ENCODE peak calls at places on chromosomes 16 and 17, in four cellular contexts. J, C, R and Z are unnamed samples.

GRCh38 chr16:30942421-30942796 is 6.5 kb upstream of the ORAI3 start:
- DNase-seq in R (no peak), C (no peak), J (no peak), Z (no peak)

GRCh38 chr17:80080081-80080480 is 21.3 kb upstream of the GAA start:
- DNase-seq in J (no peak), R (no peak), C (no peak), Z (no peak)

GRCh38 chr16:49901711-49902110 is 45.8 kb upstream of the ZNF423 start:
- DNase-seq in J (no peak), C (no peak), R (no peak), Z (no peak)

GRCh38 chr16:85614338-85615013 is 1.4 kb downstream of the GSE1 start:
- DNase-seq in J (no peak), R (no peak), C (peak), Z (no peak)

GRCh38 chr17:46818319-46818928 is at the start of gene WNT3:
- DNase-seq in R (no peak), C (peak), J (no peak), Z (no peak)

GRCh38 chr16:29321585-29321984 is 84.9 kb downstream of the NPIPB11 start:
- DNase-seq in R (peak), J (no peak), C (no peak), Z (no peak)

GRCh38 chr17:35597604-35598003 is 10.5 kb downstream of the AP2B1 start:
- DNase-seq in C (no peak), J (no peak), R (no peak), Z (no peak)

GRCh38 chr17:55710829-55711496 is 11.7 kb downstream of the TMEM100 start:
- DNase-seq in C (no peak), J (no peak), R (no peak), Z (no peak)

GRCh38 chr17:43579570-43580140 is 33.5 kb upstream of the ETV4 start:
- DNase-seq in J (no peak), C (no peak), R (peak), Z (no peak)

GRCh38 chr16:20675488-20676267 is 21.8 kb downstream of the ACSM1 start:
- DNase-seq in J (peak), C (no peak), R (peak), Z (no peak)

GRCh38 chr17:21286771-21287702 is 2.5 kb downstream of the MAP2K3 start:
- DNase-seq in J (no peak), R (peak), C (no peak), Z (no peak)

GRCh38 chr17:2084766-2085647 is 30.1 kb downstream of the HIC1 start:
- DNase-seq in C (no peak), J (no peak), R (peak), Z (no peak)

GRCh38 chr17:44219636-44220210 is at the start of gene UBTF:
- DNase-seq in J (no peak), R (peak), C (peak), Z (peak)

GRCh38 chr17:42571435-42572225 is 4.7 kb downstream of the MLX start:
- DNase-seq in R (no peak), C (no peak), J (no peak), Z (no peak)

GRCh38 chr16:30065943-30066881 is 652 bp downstream of the ALDOA start:
- DNase-seq in J (no peak), C (peak), R (no peak), Z (no peak)

GRCh38 chr16:6027733-6028132 is 930.1 kb upstream of the EEF2KMT start:
- DNase-seq in R (no peak), C (no peak), J (no peak), Z (no peak)

GRCh38 chr17:66507103-66507923 is 204.9 kb downstream of the PRKCA start:
- DNase-seq in R (peak), C (peak), J (no peak), Z (no peak)

GRCh38 chr16:66443269-66443652 is 16.2 kb downstream of the BEAN1 start:
- DNase-seq in J (no peak), R (no peak), C (no peak), Z (no peak)

GRCh38 chr17:60159479-60159866 is 9.7 kb downstream of the CA4 start:
- DNase-seq in C (no peak), R (no peak), J (no peak), Z (no peak)

GRCh38 chr16:21071741-21072140 is 78.9 kb downstream of the DNAH3 start:
- DNase-seq in R (no peak), C (no peak), J (no peak), Z (no peak)

GRCh38 chr17:36675786-36676185 is 74.4 kb downstream of the MRM1 start:
- DNase-seq in R (no peak), J (no peak), C (no peak), Z (no peak)

GRCh38 chr17:3667366-3668278 is 756 bp downstream of the TAX1BP3 start:
- DNase-seq in R (peak), C (peak), J (no peak), Z (peak)

GRCh38 chr17:45839442-45839841 is 5.2 kb upstream of the SPPL2C start:
- DNase-seq in C (no peak), J (no peak), R (no peak), Z (no peak)

GRCh38 chr17:28950752-28951427 is 428 bp downstream of the PHF12 start:
- DNase-seq in R (no peak), C (no peak), J (no peak), Z (no peak)

GRCh38 chr17:33277436-33278100 is 15.5 kb downstream of the ASIC2 start:
- DNase-seq in C (no peak), J (no peak), R (no peak), Z (no peak)

GRCh38 chr16:2770057-2770780 is 6.9 kb downstream of the ELOB start:
- DNase-seq in C (no peak), R (no peak), J (no peak), Z (no peak)

GRCh38 chr17:7523033-7523432 is 25.8 kb upstream of the TNFSF12 start:
- DNase-seq in R (peak), J (no peak), C (peak), Z (peak)

GRCh38 chr17:12549499-12549901 is 116.2 kb upstream of the MYOCD start:
- DNase-seq in C (no peak), R (no peak), J (no peak), Z (no peak)

GRCh38 chr17:28530250-28530649 is 22.2 kb downstream of the UNC119 start:
- DNase-seq in J (no peak), R (no peak), C (no peak), Z (no peak)

GRCh38 chr17:81647640-81648012 is 8.7 kb downstream of the PDE6G start:
- DNase-seq in C (peak), J (no peak), R (no peak), Z (no peak)

GRCh38 chr17:81644976-81645952 is 8.3 kb downstream of the TSPAN10 start:
- DNase-seq in J (no peak), R (no peak), C (peak), Z (no peak)

GRCh38 chr17:81648707-81649085 is 7.6 kb downstream of the PDE6G start:
- DNase-seq in J (no peak), C (no peak), R (no peak), Z (no peak)

GRCh38 chr17:81648013-81648706 is 8.2 kb downstream of the PDE6G start:
- DNase-seq in J (no peak), C (peak), R (no peak), Z (no peak)

GRCh38 chr17:81646869-81647600 is 9.3 kb downstream of the PDE6G start:
- DNase-seq in C (peak), J (no peak), R (no peak), Z (no peak)
- TF ChIP-seq TARDBP in C (no peak), J (no peak), R (no peak), Z (no peak)

DNA sequence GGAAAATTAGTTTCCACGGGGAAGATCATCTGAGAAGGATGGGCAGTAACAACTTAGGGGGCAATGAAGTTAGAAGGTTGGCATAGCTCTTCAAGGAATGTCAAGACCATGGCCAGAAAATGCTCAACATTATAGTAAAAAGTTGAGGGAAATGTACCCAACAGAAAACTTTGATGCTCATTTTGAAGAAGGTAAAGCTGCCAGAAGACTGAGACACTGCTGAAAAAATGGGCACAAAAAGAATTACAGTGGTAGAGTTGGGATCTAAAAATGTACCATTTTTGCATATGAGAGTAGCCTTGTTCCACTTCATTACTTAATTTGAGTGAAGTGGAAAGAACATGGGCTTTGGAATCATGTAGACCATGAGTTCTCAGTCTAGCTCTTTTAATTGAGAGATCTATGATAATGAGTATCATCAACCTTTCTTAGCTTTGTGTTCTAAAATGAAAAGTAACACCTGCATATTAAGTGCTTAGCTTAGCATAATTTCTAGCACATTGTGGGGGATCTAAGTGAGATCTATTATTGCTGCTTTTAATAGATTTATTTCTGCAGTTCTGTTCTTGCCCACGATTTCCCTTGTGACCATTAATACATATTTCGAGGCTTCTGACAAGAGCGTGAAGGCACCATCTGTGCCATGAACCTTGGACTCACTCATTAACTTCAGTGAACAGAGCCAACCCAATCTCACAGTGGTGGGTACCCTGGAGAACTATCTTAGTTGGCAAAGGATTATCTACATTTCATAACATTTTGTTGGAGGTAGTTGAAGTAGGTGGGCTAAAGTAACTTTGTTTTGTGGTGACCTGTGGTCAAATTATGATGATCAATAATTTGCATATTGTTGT is 3.0 kb downstream of the NACA2 start:
- DNase-seq in J (no peak), C (no peak), R (no peak), Z (no peak)
- TF ChIP-seq BHLHE40 in J (no peak), C (no peak), R (no peak), Z (no peak)

GRCh38 chr16:10256855-10257641 is 74.8 kb upstream of the GRIN2A start:
- DNase-seq in C (peak), J (peak), R (peak), Z (peak)
- TF ChIP-seq TARDBP in C (no peak), J (no peak), R (peak), Z (no peak)

GRCh38 chr17:75601057-75601987 is 13.7 kb downstream of the MYO15B start:
- DNase-seq in R (peak), C (peak), J (no peak), Z (peak)
- TF ChIP-seq BHLHE40 in R (no peak), C (no peak), J (no peak), Z (no peak)

DNA sequence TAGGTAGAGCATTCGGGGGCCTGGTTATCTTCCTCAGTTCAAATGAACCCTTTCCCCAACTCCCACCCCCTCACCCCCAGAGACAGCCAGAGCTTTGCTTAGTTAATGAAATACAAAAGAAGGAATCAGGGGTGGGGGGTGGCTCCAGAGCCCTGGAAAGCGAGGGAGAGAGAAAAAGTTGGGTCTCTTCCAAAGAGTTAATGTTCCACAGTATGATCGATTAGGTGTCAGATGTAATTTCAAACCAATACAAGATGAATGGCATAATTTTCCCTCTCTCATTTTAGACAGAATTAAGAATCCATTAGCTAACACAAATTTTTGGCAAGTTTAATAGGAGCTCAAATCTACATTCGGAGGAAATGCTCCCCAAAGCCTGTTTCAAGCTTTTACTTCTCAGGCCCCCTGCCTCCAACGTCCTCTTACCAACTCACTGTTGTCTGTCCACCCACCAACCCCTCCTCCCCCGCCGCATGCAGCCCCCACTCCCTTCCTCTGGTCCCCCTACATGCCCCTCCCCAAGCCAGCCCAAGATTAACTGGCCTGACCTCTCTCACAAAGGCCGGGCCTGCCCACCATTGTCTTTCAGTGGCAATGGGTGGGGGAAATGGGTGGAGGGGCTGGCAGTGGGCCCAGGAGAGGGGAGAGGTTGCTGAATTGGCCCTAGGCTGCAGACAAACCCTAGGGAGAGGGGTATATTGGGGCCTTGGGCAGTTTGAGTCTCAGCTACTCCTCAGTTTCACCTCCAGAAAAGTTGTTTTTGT is 28.2 kb downstream of the NEUROD2 start:
- DNase-seq in C (no peak), R (no peak), J (no peak), Z (no peak)
- TF ChIP-seq TARDBP in C (no peak), R (no peak), J (no peak), Z (no peak)

GRCh38 chr17:39666601-39667261 is 1.5 kb upstream of the PNMT start:
- DNase-seq in R (no peak), J (no peak), C (peak), Z (no peak)

GRCh38 chr17:39669897-39670735 is 1.9 kb downstream of the PNMT start:
- DNase-seq in J (no peak), R (no peak), C (no peak), Z (no peak)

GRCh38 chr17:39667262-39668140 is 752 bp upstream of the PNMT start:
- DNase-seq in J (no peak), C (peak), R (no peak), Z (no peak)

GRCh38 chr17:39666231-39666600 is 1.1 kb downstream of the TCAP start:
- DNase-seq in R (no peak), J (no peak), C (no peak), Z (no peak)

DNA sequence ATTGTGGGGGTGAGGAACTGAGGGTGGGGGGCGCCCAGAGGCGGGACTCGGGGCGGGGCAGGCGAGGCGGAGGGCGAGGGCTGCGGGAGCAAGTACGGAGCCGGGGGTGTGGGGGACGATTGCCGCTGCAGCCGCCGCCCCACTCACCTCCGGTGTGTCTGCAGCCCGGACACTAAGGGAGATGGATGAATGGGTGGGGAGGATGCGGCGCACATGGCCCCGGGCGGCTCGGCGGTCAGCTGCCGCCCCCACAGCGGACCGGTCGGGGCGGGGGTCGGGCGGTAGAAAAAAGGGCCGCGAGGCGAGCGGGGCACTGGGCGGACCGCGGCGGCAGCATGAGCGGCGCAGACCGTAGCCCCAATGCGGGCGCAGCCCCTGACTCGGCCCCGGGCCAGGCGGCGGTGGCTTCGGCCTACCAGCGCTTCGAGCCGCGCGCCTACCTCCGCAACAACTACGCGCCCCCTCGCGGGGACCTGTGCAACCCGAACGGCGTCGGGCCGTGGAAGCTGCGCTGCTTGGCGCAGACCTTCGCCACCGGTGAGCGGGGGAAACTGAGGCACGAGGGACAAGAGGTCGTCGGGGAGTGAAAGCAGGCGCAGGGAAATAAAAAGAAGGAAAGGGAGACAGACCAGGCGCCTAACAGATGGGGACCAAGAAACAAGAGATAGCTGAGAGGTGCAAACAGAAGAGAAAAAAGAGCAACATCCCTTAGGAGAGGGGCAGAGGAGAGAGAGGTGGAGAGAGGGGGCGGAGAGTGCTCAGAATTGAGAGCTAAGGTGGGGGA is at the start of gene PNMT:
- DNase-seq in R (peak), J (no peak), C (peak), Z (peak)
- TF ChIP-seq BHLHE40 in R (no peak), J (peak), C (no peak), Z (no peak)

DNA sequence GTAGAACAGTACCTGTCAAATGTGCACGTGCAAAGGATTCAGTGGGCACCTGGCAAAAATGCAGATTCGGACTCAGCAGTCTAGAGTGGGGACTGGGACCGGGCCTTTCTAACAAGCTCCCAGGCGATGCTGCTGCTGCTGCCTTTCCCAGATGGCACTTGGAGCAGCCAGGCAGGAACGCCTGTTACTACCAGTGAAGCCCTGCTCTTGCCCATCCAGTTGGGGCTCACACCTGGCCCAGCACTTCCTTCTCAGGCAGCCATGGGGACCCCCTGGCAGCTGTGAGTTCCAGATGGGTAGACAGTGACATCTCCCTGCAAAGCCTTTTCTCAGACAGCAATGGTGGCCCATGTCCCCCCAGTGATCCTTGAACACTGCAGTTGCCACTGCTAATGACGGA is 30.4 kb downstream of the KDM8 start:
- DNase-seq in J (no peak), R (no peak), C (no peak), Z (no peak)
- TF ChIP-seq TARDBP in J (no peak), R (no peak), C (no peak), Z (no peak)

GRCh38 chr17:14827394-14827793 is 437.7 kb downstream of the PMP22 start:
- DNase-seq in J (no peak), R (no peak), C (no peak), Z (no peak)

GRCh38 chr17:14826361-14826760 is 438.8 kb downstream of the PMP22 start:
- DNase-seq in R (no peak), C (no peak), J (no peak), Z (no peak)
- TF ChIP-seq BHLHE40 in R (no peak), C (no peak), J (no peak), Z (no peak)

GRCh38 chr17:56976941-56977570 is 875 bp upstream of the SCPEP1 start:
- DNase-seq in R (peak), C (peak), J (no peak), Z (no peak)

GRCh38 chr17:56977673-56978395 is at the start of gene SCPEP1:
- DNase-seq in J (no peak), C (peak), R (peak), Z (peak)

GRCh38 chr17:56975656-56976055 is 2.3 kb upstream of the SCPEP1 start:
- DNase-seq in J (no peak), C (no peak), R (no peak), Z (no peak)

GRCh38 chr17:56979091-56979480 is 1.2 kb downstream of the SCPEP1 start:
- DNase-seq in R (no peak), C (peak), J (no peak), Z (no peak)

DNA sequence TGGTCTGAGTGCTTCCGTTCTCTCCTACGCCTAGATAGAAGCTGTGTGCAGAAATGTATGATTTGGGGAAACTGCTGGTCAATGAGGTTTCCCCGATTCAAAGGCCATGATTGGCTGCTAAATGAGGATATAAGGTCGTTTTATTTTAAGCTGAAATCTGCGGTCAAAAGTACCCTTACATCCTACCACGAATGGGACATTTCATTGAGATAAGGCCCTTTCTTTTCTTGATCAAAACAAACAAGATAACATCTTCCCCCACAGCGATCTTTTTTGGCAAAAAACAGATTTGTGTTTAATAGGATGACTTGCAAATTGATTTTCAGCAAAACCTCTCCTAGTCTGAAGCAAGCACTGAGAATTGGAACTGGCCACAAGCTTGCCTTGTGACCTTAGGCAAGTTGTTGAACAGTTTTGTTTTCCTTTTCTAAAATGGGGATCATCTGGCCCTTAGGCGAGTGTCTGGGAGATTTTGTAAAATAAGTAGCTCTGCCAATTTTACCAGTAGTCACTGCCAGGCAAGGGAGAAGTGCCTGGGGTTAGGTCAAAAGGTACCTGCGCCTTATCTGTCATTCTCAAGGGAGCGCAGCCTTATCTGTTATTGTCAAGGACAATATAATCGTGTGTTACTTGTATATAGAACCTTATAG is 635 bp downstream of the SCPEP1 start:
- DNase-seq in C (peak), R (no peak), J (no peak), Z (no peak)
- TF ChIP-seq TARDBP in C (no peak), R (no peak), J (no peak), Z (no peak)